ENCODE peak calls at places on chromosomes 4 and X, in five cellular contexts. One of them, this sample, is unnamed.

GRCh38 chr4:56080384-56080783 is 131.6 kb downstream of the CEP135 start:
- DNase-seq in tibial artery: no peak
- DNase-seq in cerebellar cortex: no peak
- DNase-seq in NCI-H1417: no peak
- DNase-seq in dermis microvascular lymphatic vessel endothelial cell: no peak
- DNase-seq in this sample: no peak

GRCh38 chr4:915041-915474 is 17.1 kb downstream of the GAK start:
- DNase-seq in tibial artery: peak
- DNase-seq in dermis microvascular lymphatic vessel endothelial cell: no peak
- DNase-seq in NCI-H1417: no peak
- DNase-seq in cerebellar cortex: no peak
- DNase-seq in this sample: no peak

GRCh38 chr4:54663181-54663580 is 5.4 kb downstream of the KIT start:
- DNase-seq in tibial artery: no peak
- DNase-seq in NCI-H1417: no peak
- DNase-seq in dermis microvascular lymphatic vessel endothelial cell: no peak
- DNase-seq in cerebellar cortex: no peak
- DNase-seq in this sample: no peak

GRCh38 chrX:104370089-104370488 is 115.4 kb upstream of the ESX1 start:
- DNase-seq in cerebellar cortex: peak
- DNase-seq in NCI-H1417: no peak
- DNase-seq in tibial artery: no peak
- DNase-seq in dermis microvascular lymphatic vessel endothelial cell: peak
- DNase-seq in this sample: no peak

GRCh38 chr4:37991623-37992410 is 31.6 kb downstream of the PTTG2 start:
- DNase-seq in cerebellar cortex: no peak
- DNase-seq in dermis microvascular lymphatic vessel endothelial cell: no peak
- DNase-seq in tibial artery: no peak
- DNase-seq in NCI-H1417: no peak
- DNase-seq in this sample: no peak

GRCh38 chrX:100911731-100912130 is 17.0 kb downstream of the XKRX start:
- DNase-seq in cerebellar cortex: no peak
- DNase-seq in dermis microvascular lymphatic vessel endothelial cell: no peak
- DNase-seq in tibial artery: no peak
- DNase-seq in NCI-H1417: no peak
- DNase-seq in this sample: no peak

GRCh38 chrX:97229318-97229717 is 345.6 kb downstream of the RPA4 start:
- DNase-seq in dermis microvascular lymphatic vessel endothelial cell: no peak
- DNase-seq in NCI-H1417: no peak
- DNase-seq in cerebellar cortex: no peak
- DNase-seq in tibial artery: no peak
- DNase-seq in this sample: no peak

GRCh38 chr4:66048861-66049260 is 378.6 kb upstream of the EPHA5 start:
- DNase-seq in tibial artery: no peak
- DNase-seq in cerebellar cortex: no peak
- DNase-seq in NCI-H1417: no peak
- DNase-seq in dermis microvascular lymphatic vessel endothelial cell: no peak
- DNase-seq in this sample: no peak

GRCh38 chrX:68599256-68600152 is 48.0 kb upstream of the STARD8 start:
- DNase-seq in tibial artery: no peak
- DNase-seq in cerebellar cortex: no peak
- DNase-seq in NCI-H1417: no peak
- DNase-seq in dermis microvascular lymphatic vessel endothelial cell: peak
- DNase-seq in this sample: no peak

GRCh38 chr4:16067515-16067914 is 16.3 kb downstream of the PROM1 start:
- DNase-seq in NCI-H1417: no peak
- DNase-seq in dermis microvascular lymphatic vessel endothelial cell: no peak
- DNase-seq in tibial artery: no peak
- DNase-seq in cerebellar cortex: no peak
- DNase-seq in this sample: no peak

GRCh38 chrX:151901821-151902220 is 10.9 kb upstream of the MAGEA4 start:
- DNase-seq in dermis microvascular lymphatic vessel endothelial cell: no peak
- DNase-seq in cerebellar cortex: no peak
- DNase-seq in NCI-H1417: no peak
- DNase-seq in tibial artery: no peak
- DNase-seq in this sample: no peak

GRCh38 chrX:32896132-32896531 is 315.2 kb downstream of the DMD start:
- DNase-seq in cerebellar cortex: no peak
- DNase-seq in dermis microvascular lymphatic vessel endothelial cell: no peak
- DNase-seq in NCI-H1417: peak
- DNase-seq in tibial artery: no peak
- DNase-seq in this sample: no peak

GRCh38 chrX:100625985-100626491 is 10.6 kb downstream of the TSPAN6 start:
- DNase-seq in cerebellar cortex: no peak
- DNase-seq in NCI-H1417: no peak
- DNase-seq in dermis microvascular lymphatic vessel endothelial cell: no peak
- DNase-seq in tibial artery: no peak
- DNase-seq in this sample: no peak

GRCh38 chr4:20338841-20339240 is 87.1 kb downstream of the SLIT2 start:
- DNase-seq in NCI-H1417: no peak
- DNase-seq in tibial artery: no peak
- DNase-seq in cerebellar cortex: no peak
- DNase-seq in dermis microvascular lymphatic vessel endothelial cell: no peak
- DNase-seq in this sample: no peak

GRCh38 chrX:119989905-119990408 is 46.4 kb upstream of the NKAP start:
- DNase-seq in cerebellar cortex: no peak
- DNase-seq in NCI-H1417: peak
- DNase-seq in dermis microvascular lymphatic vessel endothelial cell: no peak
- DNase-seq in tibial artery: no peak
- DNase-seq in this sample: no peak

This sample was measured in lower leg skin.